ENCODE peak calls at places on chromosomes 11 and 22, in eight cellular contexts. One of them, this sample, is unnamed.

GRCh38 chr22:43449205-43449830 is 37.5 kb downstream of the MPPED1 start:
- DNase-seq in body of pancreas: no peak
- DNase-seq in upper lobe of left lung: no peak
- DNase-seq in DND-41: peak; percentile 41
- DNase-seq in HCT116: no peak
- DNase-seq in cardiac muscle cell: peak; percentile 28
- DNase-seq in IMR-90: no peak
- DNase-seq in colonic mucosa: no peak
- DNase-seq in this sample: no peak

GRCh38 chr11:115168686-115169085 is 335.5 kb downstream of the CADM1 start:
- DNase-seq in body of pancreas: no peak
- DNase-seq in upper lobe of left lung: no peak
- DNase-seq in DND-41: no peak
- DNase-seq in HCT116: no peak
- DNase-seq in cardiac muscle cell: no peak
- DNase-seq in IMR-90: no peak
- DNase-seq in colonic mucosa: no peak
- DNase-seq in this sample: no peak

GRCh38 chr11:111602865-111603632 is 800 bp downstream of the SIK2 start:
- DNase-seq in body of pancreas: peak; percentile 43
- DNase-seq in upper lobe of left lung: peak; percentile 38
- DNase-seq in DND-41: peak; percentile 44
- DNase-seq in HCT116: no peak
- DNase-seq in cardiac muscle cell: peak; percentile 50
- DNase-seq in IMR-90: peak; percentile 43
- DNase-seq in colonic mucosa: peak; percentile 42
- DNase-seq in this sample: no peak

GRCh38 chr11:32137263-32137662 is 46.4 kb downstream of the RCN1 start:
- DNase-seq in body of pancreas: no peak
- DNase-seq in upper lobe of left lung: no peak
- DNase-seq in DND-41: no peak
- DNase-seq in HCT116: peak; percentile 34
- DNase-seq in cardiac muscle cell: no peak
- DNase-seq in IMR-90: peak; percentile 99
- DNase-seq in colonic mucosa: no peak
- DNase-seq in this sample: no peak

GRCh38 chr11:114416441-114416928 is 16.0 kb downstream of the RBM7 start:
- DNase-seq in body of pancreas: no peak
- DNase-seq in upper lobe of left lung: no peak
- DNase-seq in DND-41: no peak
- DNase-seq in HCT116: no peak
- DNase-seq in cardiac muscle cell: no peak
- DNase-seq in IMR-90: peak; percentile 33
- DNase-seq in colonic mucosa: no peak
- DNase-seq in this sample: no peak

GRCh38 chr22:25069758-25070461 is 117.4 kb downstream of the KIAA1671 start:
- DNase-seq in body of pancreas: no peak
- DNase-seq in upper lobe of left lung: no peak
- DNase-seq in DND-41: no peak
- DNase-seq in HCT116: no peak
- DNase-seq in cardiac muscle cell: peak; percentile 46
- DNase-seq in IMR-90: no peak
- DNase-seq in colonic mucosa: no peak
- DNase-seq in this sample: no peak

GRCh38 chr11:122617297-122617696 is 38.2 kb upstream of the UBASH3B start:
- DNase-seq in body of pancreas: no peak
- DNase-seq in upper lobe of left lung: no peak
- DNase-seq in DND-41: no peak
- DNase-seq in HCT116: no peak
- DNase-seq in cardiac muscle cell: no peak
- DNase-seq in IMR-90: peak; percentile 4
- DNase-seq in colonic mucosa: no peak
- DNase-seq in this sample: no peak

GRCh38 chr22:31344369-31345330 is 1.5 kb downstream of the PATZ1 start:
- DNase-seq in body of pancreas: peak; percentile 70
- DNase-seq in upper lobe of left lung: peak; percentile 52
- DNase-seq in DND-41: peak; percentile 54
- DNase-seq in HCT116: no peak
- DNase-seq in cardiac muscle cell: peak; percentile 5
- DNase-seq in IMR-90: peak; percentile 57
- DNase-seq in colonic mucosa: peak; percentile 68
- DNase-seq in this sample: peak; percentile 79

GRCh38 chr11:123684601-123685000 is 30.2 kb upstream of the SCN3B start:
- DNase-seq in body of pancreas: no peak
- DNase-seq in upper lobe of left lung: no peak
- DNase-seq in DND-41: no peak
- DNase-seq in HCT116: no peak
- DNase-seq in cardiac muscle cell: no peak
- DNase-seq in IMR-90: no peak
- DNase-seq in colonic mucosa: no peak
- DNase-seq in this sample: no peak
- H3K27me3 ChIP-seq in body of pancreas: no peaks in the 10 kb centered on the region
- H3K27me3 ChIP-seq in upper lobe of left lung: no peaks in the 10 kb centered on the region
- H3K27me3 ChIP-seq in DND-41: peaks cover 17% of the 10 kb centered on the region
- H3K27me3 ChIP-seq in HCT116: peaks cover 77% of the 10 kb centered on the region
- H3K27me3 ChIP-seq in cardiac muscle cell: no peaks in the 10 kb centered on the region
- H3K27me3 ChIP-seq in IMR-90: peaks cover 6% of the 10 kb centered on the region
- H3K27me3 ChIP-seq in colonic mucosa: no peaks in the 10 kb centered on the region
- H3K27me3 ChIP-seq in this sample: no peaks in the 10 kb centered on the region

GRCh38 chr11:126929186-126930085 is 71.1 kb downstream of the KIRREL3 start:
- DNase-seq in body of pancreas: no peak
- DNase-seq in upper lobe of left lung: peak; percentile 32
- DNase-seq in DND-41: no peak
- DNase-seq in HCT116: no peak
- DNase-seq in cardiac muscle cell: no peak
- DNase-seq in IMR-90: peak; percentile 84
- DNase-seq in colonic mucosa: no peak
- DNase-seq in this sample: no peak

GRCh38 chr11:126925321-126926093 is 75.1 kb downstream of the KIRREL3 start:
- DNase-seq in body of pancreas: no peak
- DNase-seq in upper lobe of left lung: no peak
- DNase-seq in DND-41: no peak
- DNase-seq in HCT116: no peak
- DNase-seq in cardiac muscle cell: no peak
- DNase-seq in IMR-90: peak; percentile 79
- DNase-seq in colonic mucosa: no peak
- DNase-seq in this sample: no peak

GRCh38 chr11:126927628-126928027 is 72.9 kb downstream of the KIRREL3 start:
- DNase-seq in body of pancreas: no peak
- DNase-seq in upper lobe of left lung: peak; percentile 59
- DNase-seq in DND-41: no peak
- DNase-seq in HCT116: no peak
- DNase-seq in cardiac muscle cell: no peak
- DNase-seq in IMR-90: peak; percentile 20
- DNase-seq in colonic mucosa: no peak
- DNase-seq in this sample: no peak

GRCh38 chr11:126924381-126924780 is 76.2 kb downstream of the KIRREL3 start:
- DNase-seq in body of pancreas: no peak
- DNase-seq in upper lobe of left lung: no peak
- DNase-seq in DND-41: no peak
- DNase-seq in HCT116: no peak
- DNase-seq in cardiac muscle cell: no peak
- DNase-seq in IMR-90: no peak
- DNase-seq in colonic mucosa: no peak
- DNase-seq in this sample: no peak

GRCh38 chr11:126926376-126926791 is 74.2 kb downstream of the KIRREL3 start:
- DNase-seq in body of pancreas: no peak
- DNase-seq in upper lobe of left lung: no peak
- DNase-seq in DND-41: peak; percentile 6
- DNase-seq in HCT116: no peak
- DNase-seq in cardiac muscle cell: no peak
- DNase-seq in IMR-90: peak; percentile 70
- DNase-seq in colonic mucosa: no peak
- DNase-seq in this sample: no peak
- H3K4me3 ChIP-seq in body of pancreas: no peak overlapping the region
- H3K4me3 ChIP-seq in upper lobe of left lung: no peak overlapping the region
- H3K4me3 ChIP-seq in DND-41: no peak overlapping the region
- H3K4me3 ChIP-seq in HCT116: no peak overlapping the region
- H3K4me3 ChIP-seq in cardiac muscle cell: no peak overlapping the region
- H3K4me3 ChIP-seq in IMR-90: no peak overlapping the region
- H3K4me3 ChIP-seq in colonic mucosa: no peak overlapping the region
- H3K4me3 ChIP-seq in this sample: no peak overlapping the region

GRCh38 chr11:1015064-1015463 is 21.5 kb downstream of the MUC6 start:
- DNase-seq in body of pancreas: no peak
- DNase-seq in upper lobe of left lung: no peak
- DNase-seq in DND-41: no peak
- DNase-seq in HCT116: no peak
- DNase-seq in cardiac muscle cell: no peak
- DNase-seq in IMR-90: no peak
- DNase-seq in colonic mucosa: no peak
- DNase-seq in this sample: no peak
- H3K4me1 ChIP-seq in body of pancreas: peaks cover 37% of the 10 kb centered on the region
- H3K4me1 ChIP-seq in upper lobe of left lung: no peaks in the 10 kb centered on the region
- H3K4me1 ChIP-seq in DND-41: no peaks in the 10 kb centered on the region
- H3K4me1 ChIP-seq in HCT116: no peaks in the 10 kb centered on the region
- H3K4me1 ChIP-seq in cardiac muscle cell: no peaks in the 10 kb centered on the region
- H3K4me1 ChIP-seq in IMR-90: no peaks in the 10 kb centered on the region
- H3K4me1 ChIP-seq in colonic mucosa: no peaks in the 10 kb centered on the region
- H3K4me1 ChIP-seq in this sample: no peaks in the 10 kb centered on the region

GRCh38 chr11:129366737-129367597 is 8.7 kb upstream of the BARX2 start:
- DNase-seq in body of pancreas: no peak
- DNase-seq in upper lobe of left lung: no peak
- DNase-seq in DND-41: no peak
- DNase-seq in HCT116: no peak
- DNase-seq in cardiac muscle cell: no peak
- DNase-seq in IMR-90: no peak
- DNase-seq in colonic mucosa: no peak
- DNase-seq in this sample: no peak
- H3K27me3 ChIP-seq in body of pancreas: no peaks in the 10 kb centered on the region
- H3K27me3 ChIP-seq in upper lobe of left lung: no peaks in the 10 kb centered on the region
- H3K27me3 ChIP-seq in DND-41: peaks cover 25% of the 10 kb centered on the region
- H3K27me3 ChIP-seq in HCT116: peaks cover 57% of the 10 kb centered on the region
- H3K27me3 ChIP-seq in cardiac muscle cell: peaks cover 95% of the 10 kb centered on the region
- H3K27me3 ChIP-seq in IMR-90: peaks cover 29% of the 10 kb centered on the region
- H3K27me3 ChIP-seq in colonic mucosa: no peaks in the 10 kb centered on the region
- H3K27me3 ChIP-seq in this sample: no peaks in the 10 kb centered on the region

DNA sequence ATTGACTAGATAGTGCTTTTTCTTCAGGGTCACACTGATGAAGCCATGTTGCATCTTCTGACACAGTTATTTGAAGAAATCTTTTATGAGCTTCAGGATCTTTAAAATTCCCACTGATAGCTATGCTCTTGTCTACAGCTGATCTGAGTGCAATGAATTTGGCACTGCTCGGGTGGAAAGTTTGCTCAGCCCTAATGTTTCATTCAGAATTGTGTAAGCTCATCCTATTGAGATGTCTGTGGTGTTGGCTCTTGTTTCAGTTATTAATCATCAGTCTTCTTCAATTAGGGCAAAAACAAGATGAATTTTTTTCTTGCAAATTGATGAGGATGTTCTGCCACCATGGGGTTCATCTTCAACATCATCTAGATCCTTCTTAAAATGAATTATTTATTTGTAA is 1387.0 kb upstream of the RAG2 start:
- DNase-seq in body of pancreas: no peak
- DNase-seq in upper lobe of left lung: no peak
- DNase-seq in DND-41: no peak
- DNase-seq in HCT116: no peak
- DNase-seq in cardiac muscle cell: no peak
- DNase-seq in IMR-90: no peak
- DNase-seq in colonic mucosa: no peak
- DNase-seq in this sample: no peak
- H3K4me3 ChIP-seq in body of pancreas: no peak overlapping the region
- H3K4me3 ChIP-seq in upper lobe of left lung: no peak overlapping the region
- H3K4me3 ChIP-seq in DND-41: no peak overlapping the region
- H3K4me3 ChIP-seq in HCT116: no peak overlapping the region
- H3K4me3 ChIP-seq in cardiac muscle cell: no peak overlapping the region
- H3K4me3 ChIP-seq in IMR-90: no peak overlapping the region
- H3K4me3 ChIP-seq in colonic mucosa: no peak overlapping the region
- H3K4me3 ChIP-seq in this sample: no peak overlapping the region

DNA sequence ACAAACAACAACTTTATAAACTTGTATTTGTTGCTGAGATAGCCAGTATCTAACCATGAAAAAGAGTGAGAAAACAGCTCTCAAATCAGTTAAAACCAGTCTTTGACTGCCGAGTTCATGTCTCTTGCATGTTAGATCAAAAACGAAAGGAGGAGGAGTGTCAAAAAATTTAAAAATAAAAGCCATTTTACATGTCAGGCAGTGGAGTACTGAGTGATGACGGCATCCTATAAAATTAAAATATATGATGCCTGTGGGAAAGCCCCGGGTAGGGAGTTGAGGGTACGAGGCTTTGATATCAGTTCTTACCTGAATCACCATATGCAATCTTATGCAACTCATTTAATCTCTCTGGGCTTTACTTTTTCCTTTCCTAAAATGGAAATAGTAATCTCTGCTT is 117.3 kb downstream of the ETS1 start:
- DNase-seq in body of pancreas: no peak
- DNase-seq in upper lobe of left lung: no peak
- DNase-seq in DND-41: no peak
- DNase-seq in HCT116: no peak
- DNase-seq in cardiac muscle cell: no peak
- DNase-seq in IMR-90: no peak
- DNase-seq in colonic mucosa: no peak
- DNase-seq in this sample: no peak
- H3K4me1 ChIP-seq in body of pancreas: peaks cover 28% of the 10 kb centered on the region
- H3K4me1 ChIP-seq in upper lobe of left lung: peaks cover 92% of the 10 kb centered on the region
- H3K4me1 ChIP-seq in DND-41: peaks cover 50% of the 10 kb centered on the region
- H3K4me1 ChIP-seq in HCT116: peaks cover 47% of the 10 kb centered on the region
- H3K4me1 ChIP-seq in cardiac muscle cell: peaks cover 13% of the 10 kb centered on the region
- H3K4me1 ChIP-seq in IMR-90: peaks cover 40% of the 10 kb centered on the region
- H3K4me1 ChIP-seq in colonic mucosa: peaks cover 33% of the 10 kb centered on the region
- H3K4me1 ChIP-seq in this sample: no peaks in the 10 kb centered on the region

GRCh38 chr11:44357734-44358133 is 47.8 kb upstream of the ALX4 start:
- DNase-seq in body of pancreas: no peak
- DNase-seq in upper lobe of left lung: no peak
- DNase-seq in DND-41: no peak
- DNase-seq in HCT116: no peak
- DNase-seq in cardiac muscle cell: no peak
- DNase-seq in IMR-90: no peak
- DNase-seq in colonic mucosa: no peak
- DNase-seq in this sample: no peak
- H3K27me3 ChIP-seq in body of pancreas: no peaks in the 10 kb centered on the region
- H3K27me3 ChIP-seq in upper lobe of left lung: no peaks in the 10 kb centered on the region
- H3K27me3 ChIP-seq in DND-41: peaks cover 9% of the 10 kb centered on the region
- H3K27me3 ChIP-seq in HCT116: peaks cover 4% of the 10 kb centered on the region
- H3K27me3 ChIP-seq in cardiac muscle cell: peaks cover 3% of the 10 kb centered on the region
- H3K27me3 ChIP-seq in IMR-90: peaks cover 42% of the 10 kb centered on the region
- H3K27me3 ChIP-seq in colonic mucosa: no peaks in the 10 kb centered on the region
- H3K27me3 ChIP-seq in this sample: no peaks in the 10 kb centered on the region

GRCh38 chr22:39092111-39092867 is 4.8 kb upstream of the APOBEC3H start:
- DNase-seq in body of pancreas: no peak
- DNase-seq in upper lobe of left lung: no peak
- DNase-seq in DND-41: no peak
- DNase-seq in HCT116: no peak
- DNase-seq in cardiac muscle cell: no peak
- DNase-seq in IMR-90: no peak
- DNase-seq in colonic mucosa: no peak
- DNase-seq in this sample: no peak
- H3K4me3 ChIP-seq in body of pancreas: no peak overlapping the region
- H3K4me3 ChIP-seq in upper lobe of left lung: no peak overlapping the region
- H3K4me3 ChIP-seq in DND-41: no peak overlapping the region
- H3K4me3 ChIP-seq in HCT116: no peak overlapping the region
- H3K4me3 ChIP-seq in cardiac muscle cell: no peak overlapping the region
- H3K4me3 ChIP-seq in IMR-90: no peak overlapping the region
- H3K4me3 ChIP-seq in colonic mucosa: no peak overlapping the region
- H3K4me3 ChIP-seq in this sample: no peak overlapping the region